ENCODE peak calls at places on chromosomes 16 and 17, in eight cellular contexts. Y is heart right ventricle; C is ELR; I is Caki2; Z is left ventricle myocardium inferior; X is Calu3; F is Daoy; Q is stimulated activated CD4-positive, alpha-beta T cell treated with anti-CD3 and anti-CD28 coated beads, Interleukin-15, amount 100 ng/mL, for 1 hour. O is an unnamed sample.

GRCh38 chr16:11501583-11502138 is 85.1 kb downstream of the LITAF start:
- DNase-seq in Y (no peak), C (no peak), I (no peak), Z (no peak), X (no peak), F (no peak), Q (no peak), O (no peak)

GRCh38 chr17:11039342-11039741 is 201.5 kb upstream of the PIRT start:
- DNase-seq in Y (no peak), C (no peak), I (no peak), Z (no peak), X (no peak), F (no peak), Q (no peak), O (no peak)

GRCh38 chr17:48505788-48506187 is 25.0 kb downstream of the HOXB1 start:
- DNase-seq in Y (no peak), C (peak), I (peak), Z (no peak), X (peak), F (peak), Q (peak), O (no peak)

GRCh38 chr16:74107795-74108610 is 188.6 kb upstream of the PSMD7 start:
- DNase-seq in Y (no peak), C (peak), I (peak), Z (no peak), X (peak), F (peak), Q (no peak), O (no peak)

GRCh38 chr17:2943971-2944370 is 119.4 kb downstream of the OR1D5 start:
- DNase-seq in Y (no peak), C (no peak), I (no peak), Z (no peak), X (no peak), F (no peak), Q (no peak), O (no peak)

GRCh38 chr16:17205279-17206139 is 265.3 kb downstream of the XYLT1 start:
- DNase-seq in Y (no peak), C (no peak), I (peak), Z (no peak), X (peak), F (no peak), Q (no peak), O (no peak)

GRCh38 chr17:38898291-38898679 is 27.1 kb upstream of the LASP1NB start:
- DNase-seq in Y (no peak), C (no peak), I (no peak), Z (no peak), X (no peak), F (no peak), Q (no peak), O (no peak)

GRCh38 chr17:77479817-77480508 is 339.2 kb downstream of the SEC14L1 start:
- DNase-seq in Y (no peak), C (no peak), I (no peak), Z (no peak), X (no peak), F (no peak), Q (no peak), O (no peak)

GRCh38 chr16:29849505-29849904 is 13.5 kb downstream of the CDIPT start:
- DNase-seq in Y (no peak), C (no peak), I (peak), Z (no peak), X (no peak), F (no peak), Q (no peak), O (no peak)

GRCh38 chr16:62638324-62638911 is 602.2 kb upstream of the CDH8 start:
- DNase-seq in Y (no peak), C (no peak), I (no peak), Z (peak), X (no peak), F (no peak), Q (no peak), O (no peak)

GRCh38 chr17:4932756-4933155 is 679 bp downstream of the GP1BA start:
- DNase-seq in Y (no peak), C (no peak), I (no peak), Z (no peak), X (no peak), F (no peak), Q (no peak), O (no peak)

GRCh38 chr16:11165894-11166665 is 89.9 kb downstream of the SOCS1 start:
- DNase-seq in Y (no peak), C (no peak), I (no peak), Z (no peak), X (no peak), F (no peak), Q (no peak), O (no peak)